ENCODE peak calls at places on chromosomes 11 and 22, in eight cellular contexts. O, C, N, B, S, U, P and A are unnamed samples.

GRCh38 chr11:112785717-112786116 is 175.5 kb upstream of the NCAM1 start:
- DNase-seq in P (no peak), O (no peak), N (peak), B (no peak), S (peak), U (no peak), C (no peak), A (no peak)

GRCh38 chr11:19437760-19438159 is 197.0 kb upstream of the E2F8 start:
- DNase-seq in N (peak), B (no peak), O (no peak), C (no peak), S (peak), U (no peak), P (no peak), A (peak)

GRCh38 chr11:100726709-100727108 is 39.6 kb downstream of the ARHGAP42 start:
- DNase-seq in N (no peak), B (no peak), O (no peak), P (no peak), U (no peak), C (no peak), S (no peak), A (no peak)

GRCh38 chr11:68213135-68213515 is at the start of gene KMT5B:
- DNase-seq in N (peak), C (peak), U (peak), O (no peak), P (peak), S (peak), B (no peak), A (no peak)

GRCh38 chr11:96384156-96384555 is 5.6 kb downstream of the CCDC82 start:
- DNase-seq in U (no peak), B (no peak), S (no peak), P (no peak), O (no peak), C (no peak), N (no peak), A (no peak)

GRCh38 chr11:131254254-131254653 is 116.2 kb upstream of the NTM start:
- DNase-seq in U (no peak), B (no peak), S (no peak), N (no peak), C (no peak), O (no peak), P (no peak), A (no peak)

GRCh38 chr11:117766576-117766975 is 30.4 kb downstream of the DSCAML1 start:
- DNase-seq in P (no peak), U (no peak), C (no peak), B (no peak), O (no peak), S (no peak), N (no peak), A (no peak)

GRCh38 chr11:85756401-85757200 is 54.3 kb downstream of the SYTL2 start:
- DNase-seq in S (no peak), C (no peak), B (no peak), N (no peak), P (peak), O (peak), U (no peak), A (no peak)

GRCh38 chr11:62879150-62879549 is 1.5 kb upstream of the SLC3A2 start:
- DNase-seq in C (no peak), S (no peak), N (no peak), O (no peak), U (no peak), B (no peak), P (no peak), A (no peak)

GRCh38 chr22:27207907-27208306 is 550.5 kb downstream of the MIAT start:
- DNase-seq in U (no peak), C (no peak), S (no peak), N (peak), O (no peak), P (no peak), B (no peak), A (no peak)

GRCh38 chr11:35567737-35568465 is 42.5 kb upstream of the PAMR1 start:
- DNase-seq in P (no peak), S (no peak), U (no peak), N (peak), B (no peak), C (no peak), O (peak), A (no peak)

GRCh38 chr22:49962751-49963646 is 2.4 kb downstream of the PIM3 start:
- DNase-seq in C (peak), S (no peak), N (no peak), B (peak), O (no peak), P (peak), U (peak), A (no peak)

GRCh38 chr22:21762712-21763581 is 27.4 kb upstream of the YPEL1 start:
- DNase-seq in N (no peak), P (peak), U (no peak), C (no peak), O (no peak), S (no peak), B (no peak), A (no peak)

GRCh38 chr11:35200811-35201341 is 61.9 kb downstream of the CD44 start:
- DNase-seq in S (no peak), P (no peak), U (no peak), O (no peak), B (no peak), N (no peak), C (no peak), A (no peak)

GRCh38 chr11:129374081-129374992 is 1.3 kb upstream of the BARX2 start:
- DNase-seq in C (peak), B (peak), U (no peak), S (no peak), P (peak), N (no peak), O (peak), A (no peak)

GRCh38 chr22:27224485-27225364 is 567.3 kb downstream of the MIAT start:
- DNase-seq in U (peak), O (no peak), S (no peak), N (peak), P (no peak), B (no peak), C (no peak), A (no peak)

GRCh38 chr11:117743121-117743815 is 53.7 kb downstream of the DSCAML1 start:
- DNase-seq in C (no peak), P (no peak), S (no peak), U (no peak), B (no peak), N (no peak), O (peak), A (no peak)

GRCh38 chr22:50179937-50180726 is 5.6 kb upstream of the TRABD start:
- DNase-seq in P (no peak), O (no peak), C (no peak), U (no peak), B (no peak), N (no peak), S (no peak), A (no peak)

GRCh38 chr22:31210830-31211503 is 1.1 kb upstream of the LIMK2 start:
- DNase-seq in O (no peak), B (no peak), C (no peak), P (peak), S (no peak), N (no peak), U (peak), A (no peak)